ENCODE peak calls at places on chromosomes 5 and 9, in four cellular contexts. One of them, this sample, is unnamed.

GRCh38 chr5:179869641-179870402 is 11.2 kb upstream of the MRNIP start:
- DNase-seq in SK-N-SH: peak
- DNase-seq in HepG2: no peak
- DNase-seq in K562: no peak
- DNase-seq in this sample: no peak

GRCh38 chr5:148459669-148460068 is 75.9 kb downstream of the FBXO38 start:
- DNase-seq in SK-N-SH: no peak
- DNase-seq in HepG2: no peak
- DNase-seq in K562: no peak
- DNase-seq in this sample: no peak

GRCh38 chr9:4793412-4794005 is 765 bp downstream of the RCL1 start:
- DNase-seq in SK-N-SH: no peak
- DNase-seq in HepG2: no peak
- DNase-seq in K562: peak
- DNase-seq in this sample: no peak

GRCh38 chr5:142388696-142389095 is 63.9 kb upstream of the SPRY4 start:
- DNase-seq in SK-N-SH: no peak
- DNase-seq in HepG2: peak
- DNase-seq in K562: peak
- DNase-seq in this sample: no peak

GRCh38 chr9:5326893-5327548 is 12.7 kb downstream of the RLN1 start:
- DNase-seq in SK-N-SH: no peak
- DNase-seq in HepG2: peak
- DNase-seq in K562: peak
- DNase-seq in this sample: peak

GRCh38 chr9:17229945-17230560 is 95.2 kb downstream of the CNTLN start:
- DNase-seq in SK-N-SH: no peak
- DNase-seq in HepG2: peak
- DNase-seq in K562: no peak
- DNase-seq in this sample: no peak

GRCh38 chr9:14992516-14992915 is 82.3 kb upstream of the FREM1 start:
- DNase-seq in SK-N-SH: peak
- DNase-seq in HepG2: no peak
- DNase-seq in K562: peak
- DNase-seq in this sample: no peak

GRCh38 chr5:96572864-96573512 is 89.2 kb upstream of the CAST start:
- DNase-seq in SK-N-SH: no peak
- DNase-seq in HepG2: no peak
- DNase-seq in K562: peak
- DNase-seq in this sample: no peak

GRCh38 chr5:140633081-140633471 is at the start of gene CD14:
- DNase-seq in SK-N-SH: no peak
- DNase-seq in HepG2: peak
- DNase-seq in K562: no peak
- DNase-seq in this sample: no peak

GRCh38 chr5:16933337-16933736 is 2.8 kb downstream of the MYO10 start:
- DNase-seq in SK-N-SH: no peak
- DNase-seq in HepG2: no peak
- DNase-seq in K562: no peak
- DNase-seq in this sample: no peak

GRCh38 chr9:108048406-108049025 is 558.9 kb upstream of the KLF4 start:
- DNase-seq in SK-N-SH: no peak
- DNase-seq in HepG2: no peak
- DNase-seq in K562: no peak
- DNase-seq in this sample: no peak

GRCh38 chr5:94347130-94347529 is 271.3 kb downstream of the KIAA0825 start:
- DNase-seq in SK-N-SH: no peak
- DNase-seq in HepG2: no peak
- DNase-seq in K562: no peak
- DNase-seq in this sample: no peak

GRCh38 chr5:39169081-39169480 is 50.3 kb downstream of the FYB1 start:
- DNase-seq in SK-N-SH: no peak
- DNase-seq in HepG2: no peak
- DNase-seq in K562: no peak
- DNase-seq in this sample: no peak

GRCh38 chr5:88785396-88786216 is 97.4 kb downstream of the MEF2C start:
- DNase-seq in SK-N-SH: no peak
- DNase-seq in HepG2: no peak
- DNase-seq in K562: peak
- DNase-seq in this sample: no peak
- TF ChIP-seq FOXJ3 in SK-N-SH: no peak
- TF ChIP-seq FOXJ3 in HepG2: no peak
- TF ChIP-seq FOXJ3 in K562: no peak
- TF ChIP-seq FOXJ3 in this sample: no peak

GRCh38 chr5:14502291-14502690 is 79.3 kb upstream of the OTULINL start:
- DNase-seq in SK-N-SH: no peak
- DNase-seq in HepG2: no peak
- DNase-seq in K562: no peak
- DNase-seq in this sample: no peak

GRCh38 chr5:14492341-14492964 is 89.1 kb upstream of the OTULINL start:
- DNase-seq in SK-N-SH: no peak
- DNase-seq in HepG2: no peak
- DNase-seq in K562: no peak
- DNase-seq in this sample: no peak

GRCh38 chr5:14501353-14502162 is 80.0 kb upstream of the OTULINL start:
- DNase-seq in SK-N-SH: no peak
- DNase-seq in HepG2: no peak
- DNase-seq in K562: no peak
- DNase-seq in this sample: no peak

GRCh38 chr5:14491505-14491904 is 90.1 kb upstream of the OTULINL start:
- DNase-seq in SK-N-SH: peak
- DNase-seq in HepG2: no peak
- DNase-seq in K562: no peak
- DNase-seq in this sample: no peak

GRCh38 chr5:14497276-14497675 is 84.3 kb upstream of the OTULINL start:
- DNase-seq in SK-N-SH: no peak
- DNase-seq in HepG2: no peak
- DNase-seq in K562: no peak
- DNase-seq in this sample: no peak
- TF ChIP-seq FOXJ3 in SK-N-SH: no peak
- TF ChIP-seq FOXJ3 in HepG2: no peak
- TF ChIP-seq FOXJ3 in K562: no peak
- TF ChIP-seq FOXJ3 in this sample: no peak

DNA sequence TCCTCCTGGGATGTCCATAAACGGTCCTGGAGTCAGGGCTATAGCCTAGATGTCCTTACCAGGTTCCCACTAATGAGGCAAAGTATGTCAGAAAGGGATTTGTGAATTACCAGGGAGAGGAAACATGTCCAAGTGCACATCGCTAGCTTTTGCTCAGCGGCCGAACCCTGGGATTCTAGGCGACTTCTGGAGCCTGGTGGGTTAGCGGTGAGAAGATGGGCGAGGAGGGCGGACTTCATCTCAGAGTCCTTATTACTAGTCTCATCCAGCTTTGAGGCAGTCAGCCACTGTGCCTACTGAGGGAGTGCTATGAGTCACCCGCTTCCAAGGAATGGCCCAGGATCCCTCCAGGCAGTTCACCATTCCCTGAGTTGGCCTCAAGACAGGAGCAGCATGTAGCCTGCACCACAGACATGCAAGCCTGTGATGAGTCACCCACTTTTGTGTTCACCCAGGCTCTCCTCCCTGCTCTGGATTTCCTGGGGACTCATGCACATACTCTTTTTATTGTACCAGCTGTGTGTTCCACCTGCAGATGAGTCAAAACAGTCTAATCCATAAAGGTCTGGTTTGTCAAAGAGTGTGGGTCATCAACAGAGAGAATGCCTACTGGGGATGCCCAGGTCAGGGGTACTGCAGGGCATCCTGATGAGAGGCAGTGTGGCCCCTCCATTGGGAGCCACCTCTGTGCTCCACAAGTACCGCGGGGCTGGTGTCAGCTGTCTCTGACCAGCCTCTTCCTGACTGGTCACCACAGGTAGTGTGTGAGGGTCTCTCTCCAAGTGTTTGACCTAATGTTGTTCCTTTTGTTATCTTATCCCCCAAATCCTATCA is 20.2 kb downstream of the SLC22A5 start:
- DNase-seq in SK-N-SH: no peak
- DNase-seq in HepG2: no peak
- DNase-seq in K562: no peak
- DNase-seq in this sample: no peak
- TF ChIP-seq FOXJ3 in SK-N-SH: no peak
- TF ChIP-seq FOXJ3 in HepG2: no peak
- TF ChIP-seq FOXJ3 in K562: no peak
- TF ChIP-seq FOXJ3 in this sample: no peak

DNA sequence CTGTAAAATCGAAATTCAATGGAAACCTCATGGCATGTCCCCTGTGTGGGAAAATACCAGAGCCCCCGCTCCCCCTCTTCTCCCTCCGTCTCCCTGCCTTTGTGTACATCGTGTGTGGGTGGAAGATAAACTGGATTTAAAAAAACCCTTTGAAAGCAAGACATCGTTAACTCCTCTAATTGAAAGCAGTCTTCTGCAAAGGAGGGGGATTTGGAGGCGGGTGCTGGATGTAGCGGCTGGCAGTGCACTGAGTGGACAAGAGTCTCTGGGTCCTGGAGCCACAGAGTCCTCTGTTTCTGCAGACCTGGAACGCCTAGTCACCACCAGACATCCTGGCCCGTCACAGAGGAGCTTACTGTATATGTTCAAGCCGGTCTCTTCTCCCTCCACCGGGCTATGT is 169.4 kb downstream of the PAPPA start:
- DNase-seq in SK-N-SH: peak
- DNase-seq in HepG2: no peak
- DNase-seq in K562: no peak
- DNase-seq in this sample: no peak
- TF ChIP-seq FOXJ3 in SK-N-SH: no peak
- TF ChIP-seq FOXJ3 in HepG2: no peak
- TF ChIP-seq FOXJ3 in K562: no peak
- TF ChIP-seq FOXJ3 in this sample: no peak

DNA sequence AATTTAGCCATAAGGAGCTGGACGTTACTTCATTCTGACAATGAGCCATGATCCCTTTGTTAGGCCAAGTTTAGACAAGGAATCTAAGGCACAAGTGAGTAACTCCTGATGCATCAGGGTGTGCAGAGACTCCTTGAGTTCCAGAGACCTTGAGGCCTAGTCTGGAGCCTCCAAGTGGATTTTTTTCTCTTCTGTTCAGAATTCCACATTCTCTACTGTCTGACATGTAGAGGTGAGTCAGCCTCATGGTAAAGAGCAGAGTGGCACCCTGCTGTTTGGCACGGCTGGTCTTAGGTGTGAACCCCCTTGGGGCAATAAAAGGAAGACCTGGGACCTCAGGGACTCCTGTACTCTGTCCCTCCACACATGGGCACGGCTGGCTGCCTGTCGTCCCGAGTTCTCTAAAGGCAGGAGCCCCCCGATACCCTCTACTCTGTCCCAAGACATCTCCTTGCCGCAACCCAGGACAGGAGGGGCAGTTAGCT is 22.0 kb upstream of the TGFBI start:
- DNase-seq in SK-N-SH: no peak
- DNase-seq in HepG2: no peak
- DNase-seq in K562: no peak
- DNase-seq in this sample: no peak
- TF ChIP-seq FOXJ3 in SK-N-SH: no peak
- TF ChIP-seq FOXJ3 in HepG2: no peak
- TF ChIP-seq FOXJ3 in K562: no peak
- TF ChIP-seq FOXJ3 in this sample: no peak

DNA sequence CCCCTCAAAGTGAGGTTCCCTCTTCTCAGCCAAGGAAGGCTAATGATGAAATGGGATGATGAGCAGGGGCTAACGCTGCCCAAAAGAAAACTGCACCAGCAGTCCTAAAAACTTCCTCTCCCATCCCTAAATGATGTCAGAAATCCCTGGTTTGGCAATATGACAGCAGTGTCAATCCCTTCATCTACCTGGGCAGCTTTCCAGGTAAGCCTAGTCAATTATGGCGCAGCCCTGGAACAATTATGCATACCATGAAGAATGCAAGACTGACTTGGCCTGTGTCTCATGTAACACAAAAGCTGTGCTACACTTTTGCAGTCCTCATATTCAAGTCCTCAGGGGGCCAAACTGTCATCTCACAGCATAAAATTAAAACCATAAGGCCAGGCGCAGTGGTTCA is 7.0 kb downstream of the DMGDH start:
- DNase-seq in SK-N-SH: no peak
- DNase-seq in HepG2: no peak
- DNase-seq in K562: no peak
- DNase-seq in this sample: no peak
- TF ChIP-seq FOXJ3 in SK-N-SH: no peak
- TF ChIP-seq FOXJ3 in HepG2: no peak
- TF ChIP-seq FOXJ3 in K562: no peak
- TF ChIP-seq FOXJ3 in this sample: no peak

GRCh38 chr9:121930970-121931369 is 162.1 kb downstream of the TTLL11 start:
- DNase-seq in SK-N-SH: no peak
- DNase-seq in HepG2: no peak
- DNase-seq in K562: no peak
- DNase-seq in this sample: no peak

GRCh38 chr9:121937248-121937647 is 155.9 kb downstream of the TTLL11 start:
- DNase-seq in SK-N-SH: no peak
- DNase-seq in HepG2: no peak
- DNase-seq in K562: no peak
- DNase-seq in this sample: no peak

GRCh38 chr9:121939643-121940042 is 153.5 kb downstream of the TTLL11 start:
- DNase-seq in SK-N-SH: no peak
- DNase-seq in HepG2: no peak
- DNase-seq in K562: no peak
- DNase-seq in this sample: peak

GRCh38 chr9:121938621-121939020 is 154.5 kb downstream of the TTLL11 start:
- DNase-seq in SK-N-SH: no peak
- DNase-seq in HepG2: no peak
- DNase-seq in K562: no peak
- DNase-seq in this sample: no peak

DNA sequence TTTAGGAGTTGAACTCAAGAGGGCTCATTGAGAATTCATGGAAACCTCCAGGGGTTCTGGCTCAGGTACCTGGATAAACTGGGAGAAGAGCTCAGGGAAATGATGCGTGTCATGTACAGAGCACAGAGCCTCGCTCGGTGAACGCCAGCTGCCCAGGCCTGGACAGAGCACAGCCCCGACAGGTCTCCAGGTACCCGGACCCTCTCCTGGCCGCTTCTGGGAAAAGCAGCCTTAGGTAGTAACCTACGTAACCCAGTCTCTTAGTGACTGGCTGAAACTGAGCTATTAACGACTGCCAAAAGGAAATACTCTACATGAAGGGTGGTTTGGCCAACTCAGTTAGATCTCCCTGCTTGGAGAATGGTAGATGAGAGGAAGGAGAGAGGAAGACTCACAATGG is 157.4 kb downstream of the TTLL11 start:
- DNase-seq in SK-N-SH: no peak
- DNase-seq in HepG2: no peak
- DNase-seq in K562: no peak
- DNase-seq in this sample: peak
- TF ChIP-seq FOXJ3 in SK-N-SH: no peak
- TF ChIP-seq FOXJ3 in HepG2: no peak
- TF ChIP-seq FOXJ3 in K562: no peak
- TF ChIP-seq FOXJ3 in this sample: no peak

DNA sequence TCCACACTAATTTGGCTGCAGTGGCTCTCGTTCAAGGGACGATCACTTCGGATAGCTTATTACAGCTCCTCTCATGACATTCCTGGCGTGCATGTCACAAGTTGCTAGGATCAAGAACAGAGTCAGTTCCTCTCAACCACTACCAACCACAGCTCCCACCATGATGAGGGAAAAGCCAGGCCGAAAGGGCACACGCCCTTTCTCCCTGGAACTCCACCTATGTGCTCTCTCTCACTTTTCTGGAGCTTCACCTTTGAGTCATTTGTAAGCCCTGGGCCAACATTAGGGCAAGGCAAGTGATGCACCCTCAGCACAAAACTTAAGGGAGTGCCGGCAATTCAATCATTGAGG is 1.6 kb downstream of the SPACA9 start:
- DNase-seq in SK-N-SH: no peak
- DNase-seq in HepG2: no peak
- DNase-seq in K562: no peak
- DNase-seq in this sample: no peak
- TF ChIP-seq FOXJ3 in SK-N-SH: no peak
- TF ChIP-seq FOXJ3 in HepG2: no peak
- TF ChIP-seq FOXJ3 in K562: no peak
- TF ChIP-seq FOXJ3 in this sample: no peak

This sample was measured in WTC11.